ENCODE peak calls at places on chromosomes 11 and 22, in ten cellular contexts. F, A, W, Z, M, Q, N, B, V and I are unnamed samples.

GRCh38 chr11:64760759-64761417 is 1.1 kb upstream of the PYGM start:
- DNase-seq in B (peak), Z (no peak), Q (peak), W (no peak), F (no peak), M (no peak), V (no peak), A (no peak), N (no peak), I (no peak)

GRCh38 chr22:27578937-27579617 is 222.5 kb downstream of the MN1 start:
- DNase-seq in Q (no peak), F (no peak), N (no peak), A (no peak), W (no peak), B (no peak), V (no peak), Z (no peak), M (no peak), I (no peak)

GRCh38 chr11:130001491-130002351 is 914 bp downstream of the PRDM10 start:
- DNase-seq in F (peak), V (peak), M (peak), N (peak), A (peak), B (peak), Q (no peak), W (peak), Z (no peak), I (no peak)

GRCh38 chr11:80330302-80330701 is 889.5 kb upstream of the TENM4 start:
- DNase-seq in V (no peak), Q (no peak), M (no peak), Z (no peak), B (no peak), A (no peak), F (no peak), N (no peak), W (no peak), I (no peak)

GRCh38 chr11:1129666-1130160 is 28.0 kb upstream of the MUC5AC start:
- DNase-seq in F (no peak), N (no peak), B (no peak), V (no peak), Q (peak), W (no peak), M (no peak), A (no peak), Z (no peak), I (no peak)

GRCh38 chr11:34754171-34754823 is 133.4 kb downstream of the EHF start:
- DNase-seq in V (no peak), N (no peak), A (no peak), F (no peak), M (no peak), B (peak), Q (no peak), W (no peak), Z (no peak), I (no peak)

GRCh38 chr11:70578371-70578770 is 180.0 kb downstream of the CTTN start:
- DNase-seq in V (no peak), F (no peak), B (no peak), Q (no peak), A (no peak), M (no peak), W (no peak), N (no peak), Z (no peak), I (no peak)

GRCh38 chr11:4611986-4612385 is 4.0 kb upstream of the TRIM68 start:
- DNase-seq in Q (no peak), M (no peak), A (no peak), Z (no peak), B (no peak), W (no peak), V (no peak), F (no peak), N (no peak), I (no peak)

GRCh38 chr11:8947230-8947943 is 4.6 kb upstream of the ASCL3 start:
- DNase-seq in W (no peak), Q (no peak), B (no peak), Z (no peak), F (no peak), A (no peak), V (no peak), M (no peak), N (no peak), I (no peak)

GRCh38 chr22:19196841-19197612 is 18.5 kb upstream of the SLC25A1 start:
- DNase-seq in M (no peak), B (no peak), W (no peak), F (no peak), V (no peak), A (no peak), Z (no peak), N (no peak), Q (no peak), I (no peak)

GRCh38 chr22:42868751-42869251 is 11.7 kb upstream of the ARFGAP3 start:
- DNase-seq in W (peak), N (no peak), Q (no peak), Z (no peak), V (no peak), F (peak), M (no peak), B (peak), A (no peak), I (no peak)

GRCh38 chr11:44071157-44071556 is 5.1 kb downstream of the ACCS start:
- DNase-seq in W (peak), B (no peak), A (no peak), F (no peak), N (no peak), M (no peak), V (no peak), Q (peak), Z (no peak), I (no peak)

GRCh38 chr11:43687120-43687791 is 6.7 kb downstream of the HSD17B12 start:
- DNase-seq in N (no peak), Z (no peak), M (no peak), F (no peak), Q (peak), B (peak), W (no peak), A (no peak), V (no peak), I (no peak)

GRCh38 chr22:49768511-49768910 is 59.2 kb downstream of the BRD1 start:
- DNase-seq in F (no peak), W (peak), A (no peak), Q (no peak), V (no peak), B (peak), M (no peak), N (no peak), Z (no peak), I (no peak)

GRCh38 chr11:125105921-125106320 is 5.5 kb downstream of the TMEM218 start:
- DNase-seq in A (no peak), W (no peak), F (no peak), M (no peak), V (no peak), Q (no peak), Z (no peak), N (no peak), B (no peak), I (no peak)

GRCh38 chr11:79419120-79419519 is 21.7 kb downstream of the TENM4 start:
- DNase-seq in Z (no peak), F (no peak), N (no peak), M (no peak), Q (peak), W (no peak), V (peak), B (no peak), A (no peak), I (peak)

GRCh38 chr11:60914620-60915249 is 777 bp downstream of the TMEM109 start:
- DNase-seq in V (no peak), A (no peak), M (no peak), B (peak), F (no peak), Z (no peak), W (no peak), Q (no peak), N (no peak), I (peak)

GRCh38 chr22:22752556-22753477 is 108.4 kb downstream of the GGTLC2 start:
- DNase-seq in V (peak), M (peak), Z (no peak), N (no peak), F (peak), W (no peak), Q (peak), A (no peak), B (peak), I (no peak)

GRCh38 chr11:111308140-111308539 is 9.8 kb downstream of the POU2AF3 start:
- DNase-seq in B (no peak), A (no peak), V (no peak), W (no peak), M (no peak), Q (no peak), N (no peak), Z (no peak), F (no peak), I (no peak)

GRCh38 chr11:112613051-112613972 is 347.9 kb upstream of the NCAM1 start:
- DNase-seq in A (no peak), V (peak), M (no peak), B (no peak), F (no peak), Z (no peak), W (no peak), Q (peak), N (no peak), I (peak)